ENCODE peak calls at places on chromosomes 6 and 20, in six cellular contexts. X, H, R, U, O and F are unnamed samples.

GRCh38 chr20:36399147-36399968 is 93.2 kb downstream of the DLGAP4 start:
- DNase-seq in X (peak), H (peak), R (no peak), U (peak), O (peak), F (peak)

GRCh38 chr6:170102582-170103481 is 188.0 kb downstream of the DLL1 start:
- DNase-seq in X (no peak), H (no peak), R (no peak), U (no peak), O (peak), F (no peak)

GRCh38 chr6:157561929-157562810 is 181.2 kb downstream of the ZDHHC14 start:
- DNase-seq in X (no peak), H (no peak), R (peak), U (no peak), O (no peak), F (no peak)

GRCh38 chr6:66556936-66557335 is 849.9 kb upstream of the EYS start:
- DNase-seq in X (no peak), H (no peak), R (no peak), U (no peak), O (no peak), F (no peak)

GRCh38 chr20:23032679-23033078 is 2.4 kb upstream of the SSTR4 start:
- DNase-seq in X (no peak), H (no peak), R (no peak), U (no peak), O (no peak), F (no peak)

GRCh38 chr6:31581511-31582229 is 554 bp downstream of the LTB start:
- DNase-seq in X (no peak), H (no peak), R (no peak), U (no peak), O (peak), F (no peak)

GRCh38 chr20:33532753-33533459 is 43.0 kb downstream of the CBFA2T2 start:
- DNase-seq in X (no peak), H (no peak), R (no peak), U (no peak), O (no peak), F (no peak)

GRCh38 chr6:155301867-155302266 is 12.4 kb downstream of the TFB1M start:
- DNase-seq in X (no peak), H (no peak), R (no peak), U (no peak), O (no peak), F (no peak)

GRCh38 chr6:163384510-163384909 is 30.0 kb upstream of the QKI start:
- DNase-seq in X (no peak), H (no peak), R (no peak), U (no peak), O (peak), F (no peak)

GRCh38 chr6:44603044-44603686 is 215.7 kb downstream of the CDC5L start:
- DNase-seq in X (no peak), H (no peak), R (no peak), U (no peak), O (no peak), F (no peak)

GRCh38 chr6:109093732-109094131 is 914 bp downstream of the SESN1 start:
- DNase-seq in X (no peak), H (no peak), R (no peak), U (no peak), O (peak), F (peak)

GRCh38 chr6:70108230-70108629 is 194.7 kb downstream of the COL9A1 start:
- DNase-seq in X (peak), H (peak), R (peak), U (peak), O (peak), F (peak)

GRCh38 chr20:61801857-61802442 is 263.7 kb downstream of the TAF4 start:
- DNase-seq in X (no peak), H (no peak), R (no peak), U (no peak), O (no peak), F (no peak)

GRCh38 chr20:37295595-37295994 is 6.1 kb downstream of the MANBAL start:
- DNase-seq in X (no peak), H (peak), R (no peak), U (no peak), O (no peak), F (no peak)

GRCh38 chr6:37110455-37111155 is 59.3 kb upstream of the PIM1 start:
- DNase-seq in X (peak), H (no peak), R (peak), U (no peak), O (no peak), F (no peak)

GRCh38 chr20:54343073-54343472 is 132.3 kb upstream of the DOK5 start:
- DNase-seq in X (no peak), H (no peak), R (no peak), U (no peak), O (no peak), F (no peak)
- TF ChIP-seq MAX in X (no peak), H (no peak), R (no peak), U (no peak), O (no peak), F (no peak)

GRCh38 chr6:54588176-54588575 is 258.4 kb upstream of the FAM83B start:
- DNase-seq in X (no peak), H (no peak), R (no peak), U (no peak), O (no peak), F (no peak)

GRCh38 chr6:54586251-54586650 is 260.3 kb upstream of the FAM83B start:
- DNase-seq in X (no peak), H (no peak), R (no peak), U (no peak), O (no peak), F (peak)
- TF ChIP-seq MYC in X (no peak), H (no peak), R (no peak), U (no peak), O (no peak), F (no peak)

GRCh38 chr6:30493643-30494250 is 4.4 kb downstream of the HLA-E start:
- DNase-seq in X (no peak), H (no peak), R (no peak), U (peak), O (no peak), F (peak)
- TF ChIP-seq MAX in X (no peak), H (no peak), R (no peak), U (no peak), O (no peak), F (no peak)

DNA sequence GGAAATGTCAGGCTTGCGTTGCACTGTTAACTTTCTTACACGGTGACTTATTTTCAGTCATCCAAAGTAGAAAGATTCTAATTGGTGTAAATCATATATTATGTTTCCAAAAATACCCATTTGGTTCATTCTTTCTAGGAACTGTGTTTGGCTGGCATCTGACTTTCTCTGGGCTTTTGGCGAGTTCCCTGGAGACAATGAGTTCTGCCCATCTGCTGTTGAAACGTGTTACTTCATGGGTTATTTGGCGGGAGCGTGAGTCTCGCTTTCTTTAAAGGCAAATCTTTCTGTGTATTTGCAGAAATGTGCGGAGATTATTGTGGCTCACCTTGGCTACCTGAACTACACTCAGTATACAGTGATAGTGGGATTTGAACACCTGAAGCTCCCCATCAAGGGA is 29.5 kb downstream of the TMEM181 start:
- DNase-seq in X (no peak), H (no peak), R (no peak), U (no peak), O (no peak), F (no peak)
- TF ChIP-seq MYC in X (no peak), H (no peak), R (no peak), U (no peak), O (no peak), F (no peak)

GRCh38 chr20:47605673-47606413 is 104.2 kb downstream of the NCOA3 start:
- DNase-seq in X (peak), H (no peak), R (no peak), U (peak), O (no peak), F (no peak)

GRCh38 chr20:47603260-47603659 is 101.6 kb downstream of the NCOA3 start:
- DNase-seq in X (no peak), H (no peak), R (no peak), U (no peak), O (no peak), F (no peak)

GRCh38 chr20:47610247-47610944 is 108.7 kb downstream of the NCOA3 start:
- DNase-seq in X (no peak), H (peak), R (peak), U (no peak), O (peak), F (peak)

GRCh38 chr20:47607208-47607613 is 105.5 kb downstream of the NCOA3 start:
- DNase-seq in X (no peak), H (no peak), R (no peak), U (no peak), O (no peak), F (peak)

DNA sequence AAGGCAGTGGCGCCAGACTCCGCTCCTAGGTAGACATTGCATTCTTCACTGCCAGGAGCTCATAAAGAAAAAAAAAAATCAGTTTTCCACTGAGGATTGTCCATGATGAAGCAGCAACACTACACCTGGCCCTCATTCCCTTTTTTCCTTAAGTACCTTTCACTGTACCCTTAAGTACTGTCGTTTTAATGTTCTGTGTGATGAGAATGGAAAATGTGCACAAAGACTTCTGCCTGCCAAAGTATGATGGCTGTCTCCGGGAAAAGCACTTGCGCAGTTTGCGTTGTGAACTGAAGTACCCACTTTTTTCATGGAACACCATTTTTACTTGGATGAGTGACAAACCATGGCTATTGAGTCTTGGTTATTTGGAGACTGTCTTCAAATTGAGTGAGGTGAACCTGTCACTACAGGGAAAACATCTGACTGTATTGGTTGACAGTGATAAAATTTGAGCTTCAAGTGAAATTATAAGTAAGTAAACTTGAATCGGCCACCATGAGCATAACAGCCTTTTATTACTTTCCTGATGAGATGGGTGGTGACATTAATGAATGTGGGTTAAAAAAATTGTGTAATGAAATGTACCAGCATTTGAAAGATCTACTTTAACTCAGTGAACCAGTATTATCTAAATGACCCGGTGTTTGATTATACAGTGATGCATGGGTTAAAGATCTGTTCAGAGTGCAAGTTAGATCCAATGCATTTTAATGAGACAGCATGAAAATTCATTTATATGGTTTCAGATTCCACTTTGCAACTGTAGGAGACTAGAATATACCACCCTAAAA is 104.9 kb downstream of the NCOA3 start:
- DNase-seq in X (no peak), H (no peak), R (no peak), U (no peak), O (no peak), F (no peak)
- TF ChIP-seq MAX in X (no peak), H (no peak), R (no peak), U (no peak), O (no peak), F (no peak)

DNA sequence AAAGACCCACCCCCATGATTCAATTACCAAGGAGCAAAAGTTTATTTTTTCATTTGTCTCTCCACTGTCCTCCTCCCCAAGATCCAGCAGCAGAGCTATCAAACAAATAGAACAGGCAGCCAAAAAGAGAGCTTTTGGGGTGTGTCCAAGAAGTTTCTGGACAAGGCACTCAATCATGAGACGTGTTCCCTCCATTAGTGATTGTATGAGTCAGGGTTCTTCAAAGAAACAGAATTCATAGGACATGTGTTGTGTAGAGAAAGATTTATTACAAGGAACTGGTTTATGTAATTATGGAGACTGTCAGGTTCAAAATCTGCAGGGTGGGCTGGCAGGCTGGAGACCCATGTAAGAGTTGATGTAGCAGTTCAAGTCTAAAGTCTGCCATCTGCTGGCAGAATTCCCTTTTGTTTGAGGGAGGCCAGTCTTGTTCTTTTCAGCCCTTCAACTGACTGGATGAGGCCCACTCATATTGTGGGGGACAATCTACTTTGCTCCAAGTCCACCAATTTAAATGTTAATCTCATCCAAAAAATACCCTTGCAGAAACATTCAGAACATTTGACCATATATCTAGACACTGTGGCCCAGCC is 248.1 kb upstream of the OPRM1 start:
- DNase-seq in X (peak), H (no peak), R (no peak), U (no peak), O (peak), F (no peak)
- TF ChIP-seq MYC in X (no peak), H (no peak), R (no peak), U (no peak), O (no peak), F (no peak)

GRCh38 chr20:35087355-35087754 is 5.3 kb downstream of the TRPC4AP start:
- DNase-seq in X (no peak), H (no peak), R (no peak), U (no peak), O (no peak), F (no peak)

GRCh38 chr20:35084998-35085397 is 7.6 kb downstream of the TRPC4AP start:
- DNase-seq in X (no peak), H (no peak), R (no peak), U (no peak), O (no peak), F (no peak)

GRCh38 chr20:35088231-35088794 is 4.3 kb downstream of the TRPC4AP start:
- DNase-seq in X (no peak), H (no peak), R (no peak), U (no peak), O (no peak), F (peak)

GRCh38 chr20:35079472-35080347 is 12.9 kb downstream of the TRPC4AP start:
- DNase-seq in X (no peak), H (no peak), R (no peak), U (no peak), O (no peak), F (no peak)

GRCh38 chr20:35085477-35086225 is 7.0 kb downstream of the TRPC4AP start:
- DNase-seq in X (no peak), H (no peak), R (no peak), U (no peak), O (peak), F (no peak)
- TF ChIP-seq MAX in X (no peak), H (no peak), R (no peak), U (no peak), O (peak), F (no peak)

DNA sequence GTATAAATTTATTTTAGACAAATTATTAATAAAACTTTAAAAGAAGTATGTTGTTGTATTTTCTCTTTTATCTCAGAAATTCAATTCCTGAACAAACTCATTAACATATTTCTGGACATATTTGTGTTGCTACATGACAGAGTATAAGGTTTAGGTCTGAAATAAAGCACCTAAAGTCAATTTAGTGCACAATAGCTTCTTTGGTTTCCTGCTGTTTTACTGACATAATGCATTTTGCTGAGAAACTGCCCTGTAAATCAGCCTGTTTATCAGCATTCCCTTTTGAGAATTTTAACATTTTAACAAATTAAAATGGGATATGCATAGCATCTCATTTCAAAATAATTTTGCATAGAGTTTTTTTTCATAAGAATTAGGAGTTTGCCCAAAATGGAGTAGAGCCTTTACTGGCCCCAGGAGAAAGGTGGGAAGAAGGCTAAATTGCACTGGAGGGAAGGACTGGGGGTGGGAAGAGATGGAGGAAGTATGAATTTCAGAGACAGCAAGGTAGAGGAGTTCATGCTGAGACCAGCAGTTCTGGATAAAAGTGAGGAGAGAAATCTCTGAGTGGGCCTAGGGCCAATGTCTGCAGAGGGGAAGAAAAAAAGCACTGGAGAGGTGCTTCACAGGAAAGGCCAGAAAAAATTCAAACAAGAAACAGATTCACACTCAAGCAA is 324.2 kb upstream of the HSF2 start:
- DNase-seq in X (no peak), H (no peak), R (no peak), U (no peak), O (no peak), F (no peak)
- TF ChIP-seq MYC in X (no peak), H (no peak), R (no peak), U (no peak), O (no peak), F (no peak)